ENCODE peak calls at places on chromosome 17, in ten cellular contexts. S is activated effector memory CD4-positive, alpha-beta T cell treated with Interleukin-2 at 50 U/mL for 16 hours; B is endodermal cell; E is lung; M is pancreas; J is DMS53; Z is ELR; D is natural killer cell; G is stimulated activated CD4-positive, alpha-beta T cell treated with anti-CD3 and anti-CD28 coated beads, TNF-alpha, amount 100 ng/mL, for 4 hours; L is SW480. V is an unnamed sample.

GRCh38 chr17:81277421-81277820 is 17.7 kb downstream of the SLC38A10 start:
- DNase-seq in S (no peak), B (no peak), E (peak), M (no peak), J (no peak), Z (no peak), D (no peak), G (no peak), L (no peak), V (no peak)

GRCh38 chr17:838486-838885 is 56.3 kb downstream of the MRM3 start:
- DNase-seq in S (no peak), B (no peak), E (no peak), M (no peak), J (no peak), Z (no peak), D (no peak), G (no peak), L (no peak), V (no peak)

GRCh38 chr17:82338858-82339633 is 5.5 kb upstream of the SECTM1 start:
- DNase-seq in S (no peak), B (no peak), E (no peak), M (peak), J (peak), Z (peak), D (no peak), G (no peak), L (peak), V (no peak)

GRCh38 chr17:28684963-28685362 is 23.0 kb downstream of the SUPT6H start:
- DNase-seq in S (no peak), B (no peak), E (no peak), M (no peak), J (peak), Z (peak), D (no peak), G (no peak), L (no peak), V (peak)

GRCh38 chr17:83074696-83075223 is 4.6 kb upstream of the METRNL start:
- DNase-seq in S (no peak), B (no peak), E (no peak), M (no peak), J (no peak), Z (no peak), D (no peak), G (no peak), L (no peak), V (no peak)

GRCh38 chr17:64229815-64230550 is 33.1 kb downstream of the TEX2 start:
- DNase-seq in S (no peak), B (no peak), E (no peak), M (no peak), J (no peak), Z (no peak), D (no peak), G (no peak), L (no peak), V (no peak)

GRCh38 chr17:204427-205175 is 23.2 kb upstream of the DOC2B start:
- DNase-seq in S (no peak), B (no peak), E (no peak), M (peak), J (no peak), Z (no peak), D (no peak), G (no peak), L (no peak), V (no peak)

GRCh38 chr17:2847601-2848255 is 51.5 kb downstream of the RAP1GAP2 start:
- DNase-seq in S (no peak), B (no peak), E (no peak), M (no peak), J (peak), Z (no peak), D (no peak), G (no peak), L (no peak), V (no peak)

GRCh38 chr17:75398279-75398678 is 7.2 kb downstream of the GRB2 start:
- DNase-seq in S (no peak), B (peak), E (no peak), M (no peak), J (no peak), Z (no peak), D (no peak), G (no peak), L (no peak), V (no peak)

GRCh38 chr17:39069114-39069756 is 82.2 kb downstream of the PLXDC1 start:
- DNase-seq in S (no peak), B (peak), E (no peak), M (no peak), J (peak), Z (peak), D (no peak), G (no peak), L (peak), V (peak)

GRCh38 chr17:42087042-42087701 is 11.1 kb downstream of the ZNF385C start:
- DNase-seq in S (no peak), B (no peak), E (no peak), M (no peak), J (no peak), Z (no peak), D (no peak), G (no peak), L (no peak), V (peak)

GRCh38 chr17:7024402-7024785 is 1.5 kb downstream of the BCL6B start:
- DNase-seq in S (no peak), B (peak), E (no peak), M (no peak), J (peak), Z (no peak), D (no peak), G (no peak), L (no peak), V (no peak)

GRCh38 chr17:7832431-7832830 is 1.6 kb upstream of the KDM6B start:
- DNase-seq in S (no peak), B (peak), E (no peak), M (no peak), J (no peak), Z (no peak), D (no peak), G (no peak), L (no peak), V (no peak)

GRCh38 chr17:61400058-61400785 is 579 bp downstream of the TBX2 start:
- DNase-seq in S (no peak), B (peak), E (no peak), M (peak), J (peak), Z (peak), D (no peak), G (no peak), L (peak), V (no peak)

GRCh38 chr17:57562231-57562630 is 182.9 kb downstream of the CCDC182 start:
- DNase-seq in S (no peak), B (no peak), E (no peak), M (no peak), J (no peak), Z (no peak), D (no peak), G (no peak), L (no peak), V (no peak)

GRCh38 chr17:38427160-38427949 is 909 bp upstream of the ARHGAP23 start:
- DNase-seq in S (no peak), B (peak), E (no peak), M (no peak), J (no peak), Z (no peak), D (no peak), G (no peak), L (no peak), V (no peak)

GRCh38 chr17:47618416-47618815 is 31.3 kb upstream of the KPNB1 start:
- DNase-seq in S (no peak), B (peak), E (no peak), M (no peak), J (peak), Z (peak), D (no peak), G (no peak), L (no peak), V (peak)

GRCh38 chr17:69059458-69060205 is 1.1 kb downstream of the ABCA9 start:
- DNase-seq in S (no peak), B (no peak), E (no peak), M (no peak), J (no peak), Z (no peak), D (no peak), G (no peak), L (no peak), V (no peak)